ENCODE peak calls at places on chromosomes 6 and 20, in eight cellular contexts. I is heart left ventricle, J is Calu3, D is astrocyte of the spinal cord, B is omental fat pad, H is brain microvascular endothelial cell, E is endodermal cell, F is stomach. U is an unnamed sample.

GRCh38 chr20:3092611-3093379 is 8.3 kb upstream of the AVP start:
- DNase-seq in I (peak), J (no peak), D (no peak), B (no peak), H (no peak), E (peak), F (no peak), U (peak)

GRCh38 chr6:129485746-129486145 is 224.2 kb downstream of the ARHGAP18 start:
- DNase-seq in I (no peak), J (no peak), D (no peak), B (no peak), H (no peak), E (no peak), F (no peak), U (no peak)

GRCh38 chr20:23314714-23315498 is 35.7 kb upstream of the NXT1 start:
- DNase-seq in I (no peak), J (no peak), D (peak), B (no peak), H (no peak), E (no peak), F (no peak), U (no peak)

GRCh38 chr6:87575423-87575822 is 14.4 kb downstream of the RARS2 start:
- DNase-seq in I (no peak), J (no peak), D (no peak), B (no peak), H (no peak), E (no peak), F (no peak), U (no peak)

GRCh38 chr20:10466325-10466724 is 31.2 kb downstream of the SLX4IP start:
- DNase-seq in I (peak), J (no peak), D (peak), B (no peak), H (no peak), E (peak), F (no peak), U (no peak)

GRCh38 chr6:153790881-153791473 is 248.1 kb upstream of the OPRM1 start:
- DNase-seq in I (no peak), J (no peak), D (peak), B (no peak), H (peak), E (peak), F (no peak), U (peak)

GRCh38 chr20:44098657-44099056 is 88.3 kb downstream of the JPH2 start:
- DNase-seq in I (no peak), J (no peak), D (no peak), B (no peak), H (no peak), E (no peak), F (no peak), U (no peak)

GRCh38 chr6:56188429-56188828 is 59.0 kb downstream of the COL21A1 start:
- DNase-seq in I (no peak), J (no peak), D (no peak), B (no peak), H (no peak), E (peak), F (no peak), U (no peak)

GRCh38 chr20:42747765-42748411 is 441.8 kb downstream of the PTPRT start:
- DNase-seq in I (no peak), J (no peak), D (no peak), B (no peak), H (no peak), E (no peak), F (no peak), U (no peak)

GRCh38 chr6:139533573-139534471 is 159.4 kb upstream of the CITED2 start:
- DNase-seq in I (no peak), J (no peak), D (peak), B (no peak), H (peak), E (peak), F (peak), U (no peak)

GRCh38 chr6:161080263-161080970 is 88.8 kb downstream of the MAP3K4 start:
- DNase-seq in I (no peak), J (no peak), D (no peak), B (no peak), H (no peak), E (no peak), F (no peak), U (no peak)

GRCh38 chr20:32150291-32150848 is 40.9 kb downstream of the TM9SF4 start:
- DNase-seq in I (no peak), J (no peak), D (no peak), B (no peak), H (no peak), E (no peak), F (no peak), U (no peak)

GRCh38 chr6:40845588-40845987 is 193.4 kb downstream of the UNC5CL start:
- DNase-seq in I (no peak), J (peak), D (peak), B (no peak), H (peak), E (peak), F (peak), U (peak)

GRCh38 chr20:61257596-61257995 is 5.5 kb downstream of the CDH4 start:
- DNase-seq in I (no peak), J (no peak), D (no peak), B (no peak), H (no peak), E (no peak), F (no peak), U (no peak)

GRCh38 chr6:124683507-124683906 is 278.7 kb upstream of the RNF217 start:
- DNase-seq in I (no peak), J (no peak), D (no peak), B (no peak), H (no peak), E (peak), F (no peak), U (no peak)

GRCh38 chr6:79167931-79168694 is 66.4 kb downstream of the HMGN3 start:
- DNase-seq in I (no peak), J (no peak), D (peak), B (no peak), H (peak), E (no peak), F (no peak), U (no peak)

GRCh38 chr6:134368670-134369069 is 50.8 kb upstream of the SGK1 start:
- DNase-seq in I (no peak), J (no peak), D (no peak), B (no peak), H (no peak), E (no peak), F (no peak), U (no peak)

GRCh38 chr6:451847-452246 is 60.3 kb downstream of the IRF4 start:
- DNase-seq in I (no peak), J (no peak), D (no peak), B (no peak), H (no peak), E (no peak), F (no peak), U (no peak)

GRCh38 chr20:3749689-3750639 is 17.5 kb downstream of the HSPA12B start:
- DNase-seq in I (no peak), J (peak), D (no peak), B (no peak), H (no peak), E (peak), F (peak), U (peak)

GRCh38 chr6:113182370-113183141 is 674.6 kb upstream of the MARCKS start:
- DNase-seq in I (no peak), J (no peak), D (peak), B (no peak), H (peak), E (no peak), F (no peak), U (no peak)

GRCh38 chr6:91304506-91304905 is 717.6 kb upstream of the MAP3K7 start:
- DNase-seq in I (no peak), J (no peak), D (no peak), B (no peak), H (peak), E (no peak), F (no peak), U (no peak)

GRCh38 chr20:19071442-19071717 is 141.1 kb upstream of the SLC24A3 start:
- DNase-seq in I (no peak), J (no peak), D (no peak), B (no peak), H (no peak), E (no peak), F (no peak), U (no peak)
- TF ChIP-seq CTCF in I (no peak), J (no peak), D (no peak), B (no peak), H (no peak), E (no peak), F (no peak), U (no peak)

GRCh38 chr20:50642288-50642803 is 49.0 kb downstream of the RIPOR3 start:
- DNase-seq in I (no peak), J (no peak), D (no peak), B (no peak), H (no peak), E (peak), F (no peak), U (no peak)

GRCh38 chr20:50648651-50649050 is 42.7 kb downstream of the RIPOR3 start:
- DNase-seq in I (no peak), J (no peak), D (no peak), B (no peak), H (no peak), E (no peak), F (no peak), U (no peak)

GRCh38 chr20:50646483-50646996 is 44.8 kb downstream of the RIPOR3 start:
- DNase-seq in I (no peak), J (no peak), D (peak), B (no peak), H (no peak), E (no peak), F (no peak), U (peak)

GRCh38 chr20:50649587-50649986 is 41.8 kb downstream of the RIPOR3 start:
- DNase-seq in I (no peak), J (no peak), D (no peak), B (no peak), H (no peak), E (no peak), F (no peak), U (no peak)

GRCh38 chr20:50645253-50646068 is 45.9 kb downstream of the RIPOR3 start:
- DNase-seq in I (peak), J (peak), D (peak), B (peak), H (peak), E (peak), F (peak), U (no peak)
- TF ChIP-seq CTCF in I (no peak), J (no peak), D (no peak), B (no peak), H (no peak), E (no peak), F (no peak), U (no peak)

GRCh38 chr6:54618597-54618996 is 228.0 kb upstream of the FAM83B start:
- DNase-seq in I (no peak), J (no peak), D (no peak), B (no peak), H (no peak), E (no peak), F (no peak), U (no peak)

GRCh38 chr6:54624779-54625178 is 221.8 kb upstream of the FAM83B start:
- DNase-seq in I (no peak), J (no peak), D (peak), B (no peak), H (no peak), E (no peak), F (no peak), U (no peak)

GRCh38 chr6:54619102-54619501 is 227.5 kb upstream of the FAM83B start:
- DNase-seq in I (no peak), J (no peak), D (no peak), B (no peak), H (no peak), E (no peak), F (no peak), U (no peak)

GRCh38 chr6:54624216-54624615 is 222.4 kb upstream of the FAM83B start:
- DNase-seq in I (no peak), J (no peak), D (no peak), B (no peak), H (no peak), E (no peak), F (no peak), U (no peak)

GRCh38 chr6:54621285-54621684 is 225.3 kb upstream of the FAM83B start:
- DNase-seq in I (no peak), J (peak), D (no peak), B (no peak), H (no peak), E (peak), F (no peak), U (no peak)
- TF ChIP-seq CTCF in I (no peak), J (peak), D (peak), B (no peak), H (peak), E (peak), F (no peak), U (no peak)

GRCh38 chr6:26569433-26569764 is 27.4 kb upstream of the ABT1 start:
- DNase-seq in I (no peak), J (no peak), D (no peak), B (no peak), H (no peak), E (no peak), F (no peak), U (no peak)
- TF ChIP-seq CTCF in I (no peak), J (no peak), D (no peak), B (no peak), H (no peak), E (no peak), F (no peak), U (no peak)

GRCh38 chr20:41577129-41578009 is 40.8 kb downstream of the CHD6 start:
- DNase-seq in I (no peak), J (no peak), D (no peak), B (no peak), H (no peak), E (no peak), F (no peak), U (no peak)
- TF ChIP-seq CTCF in I (no peak), J (no peak), D (no peak), B (no peak), H (no peak), E (no peak), F (no peak), U (no peak)

GRCh38 chr6:158545043-158545966 is 14.6 kb upstream of the TMEM181 start:
- DNase-seq in I (no peak), J (no peak), D (no peak), B (no peak), H (no peak), E (no peak), F (no peak), U (no peak)

GRCh38 chr6:158552796-158553138 is 7.1 kb upstream of the TMEM181 start:
- DNase-seq in I (no peak), J (no peak), D (no peak), B (no peak), H (no peak), E (no peak), F (no peak), U (no peak)

GRCh38 chr6:158544428-158544827 is 15.5 kb upstream of the TMEM181 start:
- DNase-seq in I (no peak), J (no peak), D (no peak), B (no peak), H (no peak), E (no peak), F (no peak), U (no peak)

GRCh38 chr6:158552055-158552795 is 7.7 kb upstream of the TMEM181 start:
- DNase-seq in I (no peak), J (no peak), D (no peak), B (no peak), H (no peak), E (no peak), F (no peak), U (no peak)

DNA sequence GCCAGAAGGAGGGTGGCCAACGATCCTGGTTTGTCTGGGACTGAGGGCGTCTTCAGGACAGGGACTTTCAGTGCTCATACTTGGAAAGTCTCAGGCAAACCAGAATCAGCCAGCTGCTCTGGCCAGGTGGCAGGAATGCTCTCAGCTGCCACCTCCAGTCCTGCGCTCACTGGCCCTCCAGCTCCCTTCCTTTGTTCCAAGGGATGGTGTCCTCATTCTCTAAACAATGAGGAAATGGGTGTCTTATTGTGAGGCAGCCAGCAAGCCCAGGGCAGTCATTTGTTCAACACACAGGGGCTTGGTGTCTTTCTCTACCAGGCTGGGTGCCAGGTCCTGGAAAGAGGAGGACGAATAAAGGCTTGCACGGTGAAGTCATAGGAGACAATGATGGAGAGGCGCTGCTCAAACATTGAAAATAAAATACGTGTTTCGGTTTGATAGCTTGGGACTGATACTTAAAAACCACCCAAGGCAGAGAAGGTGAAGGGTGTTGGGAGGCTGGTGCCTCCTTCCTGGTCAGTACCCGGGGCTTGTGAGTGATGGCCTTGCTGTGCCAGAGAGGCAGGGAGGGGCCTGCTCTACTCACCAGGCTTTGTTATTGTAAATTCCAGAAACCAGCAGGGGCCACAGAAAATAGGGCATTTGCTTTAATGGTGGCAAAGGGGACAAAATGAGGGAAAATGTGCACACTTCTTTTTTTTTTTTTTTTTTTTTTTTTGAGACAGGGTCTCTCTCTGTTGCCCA is 11.3 kb upstream of the TMEM181 start:
- DNase-seq in I (no peak), J (no peak), D (no peak), B (no peak), H (no peak), E (no peak), F (no peak), U (no peak)
- TF ChIP-seq CTCF in I (no peak), J (no peak), D (no peak), B (no peak), H (no peak), E (no peak), F (no peak), U (no peak)

DNA sequence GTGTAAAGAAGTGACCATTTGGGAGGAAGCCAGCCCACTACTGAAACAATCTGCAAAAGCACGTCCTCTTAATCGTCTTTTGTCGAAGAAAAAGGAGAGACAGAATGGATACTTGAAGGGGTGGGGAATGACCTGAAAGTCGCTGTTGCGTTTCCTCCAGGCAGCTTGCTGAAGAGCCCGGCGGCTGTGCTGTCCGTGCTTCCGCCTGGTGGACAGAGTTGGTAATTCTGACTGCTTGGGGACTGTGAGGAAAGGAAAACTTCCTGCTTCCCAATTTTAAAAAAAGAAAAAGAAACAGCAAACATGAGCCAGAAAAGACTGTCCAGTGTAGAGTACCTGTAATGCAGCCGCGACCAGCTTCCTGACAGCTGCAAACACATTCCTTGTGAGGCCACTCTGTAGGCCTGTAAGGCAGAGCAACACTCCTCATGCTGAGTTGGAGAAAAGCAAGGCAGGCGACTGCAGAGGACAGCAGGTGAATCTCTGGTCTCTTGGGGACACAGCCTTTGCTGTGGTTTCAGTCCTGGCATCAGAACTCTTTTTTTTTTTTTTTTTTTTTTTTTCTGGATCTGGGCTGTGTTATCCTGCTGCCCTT is 251.1 kb upstream of the TBX18 start:
- DNase-seq in I (peak), J (peak), D (peak), B (no peak), H (peak), E (peak), F (peak), U (peak)
- TF ChIP-seq CTCF in I (peak), J (peak), D (peak), B (peak), H (peak), E (peak), F (peak), U (peak)

GRCh38 chr6:96542702-96543101 is 20.2 kb upstream of the FHL5 start:
- DNase-seq in I (no peak), J (no peak), D (no peak), B (no peak), H (no peak), E (no peak), F (no peak), U (no peak)
- TF ChIP-seq CTCF in I (peak), J (peak), D (peak), B (no peak), H (peak), E (peak), F (no peak), U (no peak)

GRCh38 chr6:53103993-53104675 is 38.9 kb downstream of the FBXO9 start:
- DNase-seq in I (no peak), J (no peak), D (peak), B (no peak), H (no peak), E (peak), F (no peak), U (no peak)
- TF ChIP-seq CTCF in I (no peak), J (no peak), D (peak), B (no peak), H (no peak), E (peak), F (no peak), U (peak)

DNA sequence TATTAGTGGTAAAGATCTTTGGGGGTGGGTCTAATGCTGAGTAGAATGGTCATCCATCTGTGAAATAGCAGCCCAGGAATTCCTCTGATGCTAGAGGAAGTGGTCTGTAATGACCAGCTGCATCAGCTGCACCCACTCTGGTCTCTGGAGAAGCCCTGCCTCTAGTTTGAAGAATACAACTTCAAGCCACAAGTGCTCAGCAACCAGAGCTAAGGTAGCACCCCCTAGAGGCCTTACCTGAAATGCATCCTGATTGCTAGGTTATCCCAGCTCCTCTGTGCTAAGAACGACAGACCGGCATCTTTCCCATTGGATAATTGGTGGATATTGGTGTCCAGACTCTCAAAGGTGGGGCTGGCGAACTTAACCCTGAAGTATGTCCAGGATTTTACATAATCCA is 58.2 kb downstream of the DNAH8 start:
- DNase-seq in I (no peak), J (peak), D (no peak), B (no peak), H (no peak), E (peak), F (no peak), U (peak)
- TF ChIP-seq CTCF in I (no peak), J (peak), D (peak), B (no peak), H (peak), E (peak), F (no peak), U (peak)

U was measured in activated CD8-positive, alpha-beta T cell treated with anti-CD3 and anti-CD28 coated beads for 36 hours.